ENCODE peak calls at places on chromosomes 4 and X, in eight cellular contexts. One of them, this sample, is unnamed.

GRCh38 chrX:69538321-69538876 is 34.3 kb downstream of the NALF2 start:
- DNase-seq in SK-N-SH: peak; percentile 44
- DNase-seq in NCI-H1105: no peak
- DNase-seq in lower lobe of right lung: peak; percentile 77
- DNase-seq in stimulated activated CD4-positive, alpha-beta T cell treated with anti-CD3 and anti-CD28 coated beads, Interleukin-2, amount 100 ng/mL, for 48 hours: peak; percentile 75
- DNase-seq in H9: peak; percentile 65
- DNase-seq in iris pigment epithelial cell: peak; percentile 31
- DNase-seq in CD4-positive, alpha-beta T cell: peak; percentile 71
- DNase-seq in this sample: peak; percentile 69

GRCh38 chr4:20878806-20879205 is 178.5 kb downstream of the PACRGL start:
- DNase-seq in SK-N-SH: no peak
- DNase-seq in stimulated activated CD4-positive, alpha-beta T cell treated with anti-CD3 and anti-CD28 coated beads, Interleukin-2, amount 100 ng/mL, for 48 hours: no peak
- DNase-seq in iris pigment epithelial cell: no peak
- DNase-seq in NCI-H1105: no peak
- DNase-seq in H9: no peak
- DNase-seq in CD4-positive, alpha-beta T cell: no peak
- DNase-seq in lower lobe of right lung: no peak
- DNase-seq in this sample: no peak

GRCh38 chr4:98446499-98447375 is 185.6 kb downstream of the RAP1GDS1 start:
- DNase-seq in CD4-positive, alpha-beta T cell: peak; percentile 49
- DNase-seq in NCI-H1105: no peak
- DNase-seq in stimulated activated CD4-positive, alpha-beta T cell treated with anti-CD3 and anti-CD28 coated beads, Interleukin-2, amount 100 ng/mL, for 48 hours: peak; percentile 34
- DNase-seq in iris pigment epithelial cell: peak; percentile 96
- DNase-seq in H9: no peak
- DNase-seq in lower lobe of right lung: peak; percentile 51
- DNase-seq in SK-N-SH: no peak
- DNase-seq in this sample: peak; percentile 35

GRCh38 chr4:46994007-46994405 is 625 bp upstream of the GABRA4 start:
- DNase-seq in SK-N-SH: no peak
- DNase-seq in stimulated activated CD4-positive, alpha-beta T cell treated with anti-CD3 and anti-CD28 coated beads, Interleukin-2, amount 100 ng/mL, for 48 hours: no peak
- DNase-seq in lower lobe of right lung: no peak
- DNase-seq in iris pigment epithelial cell: no peak
- DNase-seq in CD4-positive, alpha-beta T cell: no peak
- DNase-seq in H9: no peak
- DNase-seq in NCI-H1105: no peak
- DNase-seq in this sample: no peak

GRCh38 chr4:86978709-86979108 is 43.9 kb downstream of the AFF1 start:
- DNase-seq in iris pigment epithelial cell: no peak
- DNase-seq in SK-N-SH: no peak
- DNase-seq in lower lobe of right lung: no peak
- DNase-seq in H9: no peak
- DNase-seq in CD4-positive, alpha-beta T cell: no peak
- DNase-seq in NCI-H1105: no peak
- DNase-seq in stimulated activated CD4-positive, alpha-beta T cell treated with anti-CD3 and anti-CD28 coated beads, Interleukin-2, amount 100 ng/mL, for 48 hours: no peak
- DNase-seq in this sample: no peak

GRCh38 chrX:10031743-10032142 is 64.6 kb downstream of the CLDN34 start:
- DNase-seq in iris pigment epithelial cell: no peak
- DNase-seq in H9: no peak
- DNase-seq in NCI-H1105: no peak
- DNase-seq in CD4-positive, alpha-beta T cell: no peak
- DNase-seq in stimulated activated CD4-positive, alpha-beta T cell treated with anti-CD3 and anti-CD28 coated beads, Interleukin-2, amount 100 ng/mL, for 48 hours: no peak
- DNase-seq in lower lobe of right lung: no peak
- DNase-seq in SK-N-SH: no peak
- DNase-seq in this sample: no peak

GRCh38 chr4:28279249-28279648 is 1418.6 kb downstream of the STIM2 start:
- DNase-seq in iris pigment epithelial cell: no peak
- DNase-seq in CD4-positive, alpha-beta T cell: no peak
- DNase-seq in SK-N-SH: no peak
- DNase-seq in NCI-H1105: no peak
- DNase-seq in lower lobe of right lung: no peak
- DNase-seq in H9: no peak
- DNase-seq in stimulated activated CD4-positive, alpha-beta T cell treated with anti-CD3 and anti-CD28 coated beads, Interleukin-2, amount 100 ng/mL, for 48 hours: no peak
- DNase-seq in this sample: no peak

GRCh38 chr4:14767142-14767541 is 235.1 kb upstream of the CPEB2 start:
- DNase-seq in stimulated activated CD4-positive, alpha-beta T cell treated with anti-CD3 and anti-CD28 coated beads, Interleukin-2, amount 100 ng/mL, for 48 hours: no peak
- DNase-seq in SK-N-SH: no peak
- DNase-seq in iris pigment epithelial cell: no peak
- DNase-seq in H9: no peak
- DNase-seq in NCI-H1105: no peak
- DNase-seq in lower lobe of right lung: no peak
- DNase-seq in CD4-positive, alpha-beta T cell: no peak
- DNase-seq in this sample: no peak

GRCh38 chr4:77014256-77014655 is 61.5 kb downstream of the CCNI start:
- DNase-seq in iris pigment epithelial cell: no peak
- DNase-seq in CD4-positive, alpha-beta T cell: no peak
- DNase-seq in NCI-H1105: no peak
- DNase-seq in stimulated activated CD4-positive, alpha-beta T cell treated with anti-CD3 and anti-CD28 coated beads, Interleukin-2, amount 100 ng/mL, for 48 hours: no peak
- DNase-seq in H9: no peak
- DNase-seq in SK-N-SH: no peak
- DNase-seq in lower lobe of right lung: no peak
- DNase-seq in this sample: no peak

GRCh38 chr4:172691552-172691951 is 477.1 kb upstream of the GALNT7 start:
- DNase-seq in CD4-positive, alpha-beta T cell: no peak
- DNase-seq in stimulated activated CD4-positive, alpha-beta T cell treated with anti-CD3 and anti-CD28 coated beads, Interleukin-2, amount 100 ng/mL, for 48 hours: no peak
- DNase-seq in iris pigment epithelial cell: no peak
- DNase-seq in SK-N-SH: no peak
- DNase-seq in lower lobe of right lung: no peak
- DNase-seq in NCI-H1105: no peak
- DNase-seq in H9: no peak
- DNase-seq in this sample: no peak

GRCh38 chr4:52036875-52037274 is 1.2 kb downstream of the SGCB start:
- DNase-seq in stimulated activated CD4-positive, alpha-beta T cell treated with anti-CD3 and anti-CD28 coated beads, Interleukin-2, amount 100 ng/mL, for 48 hours: no peak
- DNase-seq in lower lobe of right lung: no peak
- DNase-seq in NCI-H1105: no peak
- DNase-seq in iris pigment epithelial cell: no peak
- DNase-seq in CD4-positive, alpha-beta T cell: no peak
- DNase-seq in H9: no peak
- DNase-seq in SK-N-SH: no peak
- DNase-seq in this sample: no peak

GRCh38 chrX:132957211-132958085 is 981 bp downstream of the HS6ST2 start:
- DNase-seq in lower lobe of right lung: no peak
- DNase-seq in H9: peak; percentile 58
- DNase-seq in NCI-H1105: no peak
- DNase-seq in stimulated activated CD4-positive, alpha-beta T cell treated with anti-CD3 and anti-CD28 coated beads, Interleukin-2, amount 100 ng/mL, for 48 hours: no peak
- DNase-seq in iris pigment epithelial cell: no peak
- DNase-seq in CD4-positive, alpha-beta T cell: no peak
- DNase-seq in SK-N-SH: peak; percentile 76
- DNase-seq in this sample: no peak

GRCh38 chrX:23202316-23202715 is 132.3 kb upstream of the PTCHD1 start:
- DNase-seq in CD4-positive, alpha-beta T cell: no peak
- DNase-seq in iris pigment epithelial cell: no peak
- DNase-seq in stimulated activated CD4-positive, alpha-beta T cell treated with anti-CD3 and anti-CD28 coated beads, Interleukin-2, amount 100 ng/mL, for 48 hours: no peak
- DNase-seq in NCI-H1105: no peak
- DNase-seq in lower lobe of right lung: no peak
- DNase-seq in SK-N-SH: no peak
- DNase-seq in H9: no peak
- DNase-seq in this sample: no peak

GRCh38 chrX:74613350-74614192 is 853 bp downstream of the RLIM start:
- DNase-seq in NCI-H1105: peak; percentile 4
- DNase-seq in lower lobe of right lung: peak; percentile 33
- DNase-seq in SK-N-SH: peak; percentile 26
- DNase-seq in stimulated activated CD4-positive, alpha-beta T cell treated with anti-CD3 and anti-CD28 coated beads, Interleukin-2, amount 100 ng/mL, for 48 hours: no peak
- DNase-seq in CD4-positive, alpha-beta T cell: no peak
- DNase-seq in H9: no peak
- DNase-seq in iris pigment epithelial cell: peak; percentile 35
- DNase-seq in this sample: no peak

GRCh38 chrX:148049441-148049840 is 68.3 kb downstream of the FMR1NB start:
- DNase-seq in NCI-H1105: peak; percentile 61
- DNase-seq in lower lobe of right lung: no peak
- DNase-seq in stimulated activated CD4-positive, alpha-beta T cell treated with anti-CD3 and anti-CD28 coated beads, Interleukin-2, amount 100 ng/mL, for 48 hours: no peak
- DNase-seq in iris pigment epithelial cell: peak; percentile 40
- DNase-seq in H9: no peak
- DNase-seq in CD4-positive, alpha-beta T cell: no peak
- DNase-seq in SK-N-SH: peak; percentile 37
- DNase-seq in this sample: no peak

GRCh38 chr4:47913858-47914218 is 545 bp downstream of the NFXL1 start:
- DNase-seq in stimulated activated CD4-positive, alpha-beta T cell treated with anti-CD3 and anti-CD28 coated beads, Interleukin-2, amount 100 ng/mL, for 48 hours: peak; percentile 27
- DNase-seq in SK-N-SH: no peak
- DNase-seq in CD4-positive, alpha-beta T cell: peak; percentile 26
- DNase-seq in lower lobe of right lung: peak; percentile 63
- DNase-seq in NCI-H1105: no peak
- DNase-seq in iris pigment epithelial cell: peak; percentile 9
- DNase-seq in H9: peak; percentile 59
- DNase-seq in this sample: peak; percentile 4

GRCh38 chr4:126687655-126688358 is 945.0 kb upstream of the INTU start:
- DNase-seq in SK-N-SH: no peak
- DNase-seq in stimulated activated CD4-positive, alpha-beta T cell treated with anti-CD3 and anti-CD28 coated beads, Interleukin-2, amount 100 ng/mL, for 48 hours: no peak
- DNase-seq in H9: no peak
- DNase-seq in iris pigment epithelial cell: no peak
- DNase-seq in CD4-positive, alpha-beta T cell: no peak
- DNase-seq in lower lobe of right lung: no peak
- DNase-seq in NCI-H1105: no peak
- DNase-seq in this sample: no peak

GRCh38 chrX:39953027-39953426 is 144.7 kb downstream of the BCOR start:
- DNase-seq in NCI-H1105: no peak
- DNase-seq in stimulated activated CD4-positive, alpha-beta T cell treated with anti-CD3 and anti-CD28 coated beads, Interleukin-2, amount 100 ng/mL, for 48 hours: no peak
- DNase-seq in lower lobe of right lung: no peak
- DNase-seq in iris pigment epithelial cell: no peak
- DNase-seq in H9: no peak
- DNase-seq in SK-N-SH: no peak
- DNase-seq in CD4-positive, alpha-beta T cell: no peak
- DNase-seq in this sample: no peak

GRCh38 chr4:107913283-107913899 is 18.0 kb upstream of the CYP2U1 start:
- DNase-seq in stimulated activated CD4-positive, alpha-beta T cell treated with anti-CD3 and anti-CD28 coated beads, Interleukin-2, amount 100 ng/mL, for 48 hours: peak; percentile 24
- DNase-seq in iris pigment epithelial cell: peak; percentile 73
- DNase-seq in lower lobe of right lung: no peak
- DNase-seq in CD4-positive, alpha-beta T cell: peak; percentile 3
- DNase-seq in NCI-H1105: peak; percentile 9
- DNase-seq in H9: no peak
- DNase-seq in SK-N-SH: peak; percentile 36
- DNase-seq in this sample: peak; percentile 65

GRCh38 chr4:56731857-56732256 is 50.8 kb upstream of the HOPX start:
- DNase-seq in stimulated activated CD4-positive, alpha-beta T cell treated with anti-CD3 and anti-CD28 coated beads, Interleukin-2, amount 100 ng/mL, for 48 hours: no peak
- DNase-seq in CD4-positive, alpha-beta T cell: no peak
- DNase-seq in iris pigment epithelial cell: no peak
- DNase-seq in NCI-H1105: no peak
- DNase-seq in lower lobe of right lung: peak; percentile 75
- DNase-seq in SK-N-SH: no peak
- DNase-seq in H9: no peak
- DNase-seq in this sample: no peak

GRCh38 chrX:136711147-136711546 is 63.2 kb downstream of the CD40LG start:
- DNase-seq in CD4-positive, alpha-beta T cell: no peak
- DNase-seq in iris pigment epithelial cell: peak; percentile 30
- DNase-seq in NCI-H1105: no peak
- DNase-seq in stimulated activated CD4-positive, alpha-beta T cell treated with anti-CD3 and anti-CD28 coated beads, Interleukin-2, amount 100 ng/mL, for 48 hours: no peak
- DNase-seq in SK-N-SH: peak; percentile 42
- DNase-seq in lower lobe of right lung: peak; percentile 43
- DNase-seq in H9: peak; percentile 34
- DNase-seq in this sample: no peak

GRCh38 chr4:169243808-169244207 is 26.9 kb downstream of the SH3RF1 start:
- DNase-seq in iris pigment epithelial cell: peak; percentile 84
- DNase-seq in H9: no peak
- DNase-seq in CD4-positive, alpha-beta T cell: no peak
- DNase-seq in NCI-H1105: no peak
- DNase-seq in stimulated activated CD4-positive, alpha-beta T cell treated with anti-CD3 and anti-CD28 coated beads, Interleukin-2, amount 100 ng/mL, for 48 hours: no peak
- DNase-seq in lower lobe of right lung: no peak
- DNase-seq in SK-N-SH: no peak
- DNase-seq in this sample: no peak